ENCODE peak calls at places on chromosomes 5 and 9, in eight cellular contexts. J, M, D, Z, W, N, R and A are unnamed samples.

GRCh38 chr5:110045153-110045552 is 355.4 kb downstream of the MAN2A1 start:
- DNase-seq in J (peak), M (no peak), D (peak), Z (no peak), W (no peak), N (no peak), R (no peak), A (no peak)

GRCh38 chr5:84487963-84488362 is 103.3 kb upstream of the EDIL3 start:
- DNase-seq in J (peak), M (no peak), D (peak), Z (no peak), W (no peak), N (peak), R (no peak), A (no peak)

GRCh38 chr5:157484768-157485167 is 24.8 kb downstream of the NIPAL4 start:
- DNase-seq in J (peak), M (peak), D (peak), Z (no peak), W (peak), N (no peak), R (no peak), A (no peak)

GRCh38 chr5:170120576-170120975 is 14.9 kb downstream of the FOXI1 start:
- DNase-seq in J (peak), M (no peak), D (peak), Z (no peak), W (no peak), N (no peak), R (no peak), A (no peak)

GRCh38 chr5:407801-408268 is 35.1 kb upstream of the EXOC3 start:
- DNase-seq in J (no peak), M (no peak), D (no peak), Z (no peak), W (peak), N (no peak), R (no peak), A (no peak)

GRCh38 chr9:87831159-87831558 is 51.5 kb upstream of the SPATA31E1 start:
- DNase-seq in J (no peak), M (no peak), D (no peak), Z (no peak), W (no peak), N (no peak), R (no peak), A (no peak)

GRCh38 chr5:60843693-60844428 is at the start of gene ELOVL7:
- DNase-seq in J (no peak), M (peak), D (no peak), Z (peak), W (no peak), N (no peak), R (peak), A (peak)

GRCh38 chr9:36074870-36075532 is 38.3 kb downstream of the RECK start:
- DNase-seq in J (peak), M (peak), D (peak), Z (no peak), W (peak), N (peak), R (no peak), A (no peak)

GRCh38 chr5:116492776-116493175 is 81.8 kb downstream of the SEMA6A start:
- DNase-seq in J (no peak), M (no peak), D (no peak), Z (no peak), W (no peak), N (peak), R (no peak), A (no peak)

GRCh38 chr5:132971483-132972435 is 8.3 kb upstream of the AFF4 start:
- DNase-seq in J (peak), M (no peak), D (peak), Z (no peak), W (no peak), N (no peak), R (no peak), A (no peak)

GRCh38 chr9:91419222-91420191 is 4.1 kb downstream of the NFIL3 start:
- DNase-seq in J (peak), M (no peak), D (peak), Z (no peak), W (peak), N (peak), R (no peak), A (no peak)

GRCh38 chr9:110623462-110624025 is 44.0 kb upstream of the SVEP1 start:
- DNase-seq in J (peak), M (no peak), D (peak), Z (peak), W (no peak), N (no peak), R (peak), A (peak)

GRCh38 chr5:78627175-78627574 is 21.4 kb downstream of the LHFPL2 start:
- DNase-seq in J (peak), M (no peak), D (peak), Z (no peak), W (no peak), N (no peak), R (no peak), A (no peak)

GRCh38 chr9:35203531-35203930 is 41.7 kb downstream of the UNC13B start:
- DNase-seq in J (no peak), M (no peak), D (no peak), Z (no peak), W (no peak), N (no peak), R (no peak), A (no peak)

GRCh38 chr5:27034531-27034930 is 3.9 kb downstream of the CDH9 start:
- DNase-seq in J (no peak), M (no peak), D (no peak), Z (no peak), W (no peak), N (no peak), R (no peak), A (no peak)

GRCh38 chr9:113564804-113565237 is 101.3 kb downstream of the RGS3 start:
- DNase-seq in J (peak), M (peak), D (peak), Z (peak), W (peak), N (peak), R (no peak), A (no peak)

GRCh38 chr5:57338068-57338848 is 144.4 kb downstream of the ACTBL2 start:
- DNase-seq in J (peak), M (no peak), D (peak), Z (peak), W (no peak), N (no peak), R (peak), A (peak)

GRCh38 chr5:10319202-10319851 is 11.6 kb upstream of the CMBL start:
- DNase-seq in J (peak), M (no peak), D (peak), Z (no peak), W (peak), N (peak), R (no peak), A (no peak)

GRCh38 chr9:13282998-13283397 is 3.5 kb upstream of the MPDZ start:
- DNase-seq in J (peak), M (no peak), D (peak), Z (peak), W (no peak), N (no peak), R (no peak), A (no peak)

GRCh38 chr5:142829821-142830220 is 59.6 kb downstream of the ARHGAP26 start:
- DNase-seq in J (peak), M (no peak), D (peak), Z (no peak), W (no peak), N (no peak), R (no peak), A (no peak)

GRCh38 chr9:126773004-126773607 is 31.7 kb upstream of the ZBTB43 start:
- DNase-seq in J (peak), M (no peak), D (peak), Z (peak), W (no peak), N (no peak), R (no peak), A (no peak)

GRCh38 chr9:89367281-89367680 is 49.0 kb downstream of the SECISBP2 start:
- DNase-seq in J (no peak), M (no peak), D (no peak), Z (no peak), W (peak), N (no peak), R (no peak), A (no peak)

GRCh38 chr9:22129134-22129533 is 120.0 kb upstream of the CDKN2B start:
- DNase-seq in J (peak), M (no peak), D (peak), Z (no peak), W (no peak), N (no peak), R (no peak), A (no peak)

GRCh38 chr5:120358949-120359348 is 105.2 kb upstream of the PRR16 start:
- DNase-seq in J (peak), M (no peak), D (peak), Z (no peak), W (no peak), N (no peak), R (no peak), A (no peak)

GRCh38 chr9:107480386-107480789 is 9.2 kb downstream of the KLF4 start:
- DNase-seq in J (peak), M (peak), D (peak), Z (no peak), W (peak), N (peak), R (no peak), A (no peak)

GRCh38 chr9:69466151-69466550 is 141.1 kb downstream of the ENTREP1 start:
- DNase-seq in J (peak), M (no peak), D (peak), Z (no peak), W (no peak), N (no peak), R (no peak), A (no peak)

GRCh38 chr5:78264600-78264999 is 29.9 kb downstream of the AP3B1 start:
- DNase-seq in J (no peak), M (no peak), D (no peak), Z (no peak), W (no peak), N (no peak), R (no peak), A (no peak)

GRCh38 chr5:133806847-133807246 is 161.6 kb downstream of the C5orf15 start:
- DNase-seq in J (no peak), M (no peak), D (no peak), Z (no peak), W (no peak), N (no peak), R (no peak), A (no peak)

GRCh38 chr9:108039012-108039411 is 549.4 kb upstream of the KLF4 start:
- DNase-seq in J (no peak), M (no peak), D (no peak), Z (no peak), W (no peak), N (no peak), R (no peak), A (no peak)

GRCh38 chr9:133977421-133978201 is 14.5 kb downstream of the VAV2 start:
- DNase-seq in J (no peak), M (no peak), D (no peak), Z (no peak), W (peak), N (no peak), R (no peak), A (no peak)

GRCh38 chr9:133980864-133981588 is 11.1 kb downstream of the VAV2 start:
- DNase-seq in J (no peak), M (no peak), D (no peak), Z (no peak), W (peak), N (no peak), R (no peak), A (no peak)

GRCh38 chr9:133978226-133979123 is 13.6 kb downstream of the VAV2 start:
- DNase-seq in J (no peak), M (no peak), D (no peak), Z (no peak), W (no peak), N (no peak), R (no peak), A (no peak)

GRCh38 chr9:133979921-133980863 is 11.9 kb downstream of the VAV2 start:
- DNase-seq in J (no peak), M (no peak), D (no peak), Z (no peak), W (no peak), N (no peak), R (peak), A (no peak)

GRCh38 chr9:133979124-133979920 is 12.8 kb downstream of the VAV2 start:
- DNase-seq in J (peak), M (peak), D (peak), Z (peak), W (no peak), N (peak), R (peak), A (peak)
- TF ChIP-seq CTCF in J (no peak), M (no peak), D (no peak), Z (no peak), W (no peak), N (no peak), R (no peak), A (no peak)

GRCh38 chr9:25681270-25681669 is 3.0 kb upstream of the TUSC1 start:
- DNase-seq in J (peak), M (no peak), D (peak), Z (no peak), W (no peak), N (no peak), R (no peak), A (no peak)

GRCh38 chr9:25677301-25678146 is 720 bp downstream of the TUSC1 start:
- DNase-seq in J (peak), M (peak), D (peak), Z (peak), W (peak), N (peak), R (peak), A (peak)

GRCh38 chr9:25678846-25679360 is 659 bp upstream of the TUSC1 start:
- DNase-seq in J (no peak), M (no peak), D (no peak), Z (no peak), W (no peak), N (no peak), R (no peak), A (no peak)

DNA sequence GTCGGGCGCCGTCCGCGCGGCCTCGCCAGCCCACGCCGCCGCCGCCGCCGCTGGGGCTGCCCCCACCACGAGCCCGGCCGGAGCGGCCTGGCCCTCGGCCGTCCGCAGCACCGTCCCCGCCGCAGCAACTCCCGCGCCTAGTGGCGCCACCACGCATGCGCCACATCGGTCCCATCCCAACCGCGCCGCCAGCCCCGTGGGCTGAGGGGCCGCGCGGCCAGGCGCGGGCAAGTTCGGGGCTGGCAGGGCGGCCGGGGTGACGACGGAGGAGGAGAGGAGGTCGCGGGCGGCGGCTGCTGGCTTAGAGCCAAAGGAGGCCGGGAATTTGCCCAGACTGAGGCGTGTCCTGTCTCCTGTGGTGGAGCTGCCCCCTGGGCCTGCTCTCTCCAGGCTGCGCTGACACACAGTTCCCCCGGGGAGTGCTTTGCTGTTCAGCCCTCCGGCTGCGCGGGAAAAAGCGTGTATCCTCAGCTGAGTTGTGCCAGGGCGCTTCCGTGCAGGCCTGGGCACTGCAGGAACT is at the start of gene TUSC1:
- DNase-seq in J (peak), M (peak), D (peak), Z (peak), W (peak), N (peak), R (peak), A (peak)
- TF ChIP-seq CTCF in J (no peak), M (peak), D (no peak), Z (no peak), W (peak), N (no peak), R (no peak), A (no peak)

DNA sequence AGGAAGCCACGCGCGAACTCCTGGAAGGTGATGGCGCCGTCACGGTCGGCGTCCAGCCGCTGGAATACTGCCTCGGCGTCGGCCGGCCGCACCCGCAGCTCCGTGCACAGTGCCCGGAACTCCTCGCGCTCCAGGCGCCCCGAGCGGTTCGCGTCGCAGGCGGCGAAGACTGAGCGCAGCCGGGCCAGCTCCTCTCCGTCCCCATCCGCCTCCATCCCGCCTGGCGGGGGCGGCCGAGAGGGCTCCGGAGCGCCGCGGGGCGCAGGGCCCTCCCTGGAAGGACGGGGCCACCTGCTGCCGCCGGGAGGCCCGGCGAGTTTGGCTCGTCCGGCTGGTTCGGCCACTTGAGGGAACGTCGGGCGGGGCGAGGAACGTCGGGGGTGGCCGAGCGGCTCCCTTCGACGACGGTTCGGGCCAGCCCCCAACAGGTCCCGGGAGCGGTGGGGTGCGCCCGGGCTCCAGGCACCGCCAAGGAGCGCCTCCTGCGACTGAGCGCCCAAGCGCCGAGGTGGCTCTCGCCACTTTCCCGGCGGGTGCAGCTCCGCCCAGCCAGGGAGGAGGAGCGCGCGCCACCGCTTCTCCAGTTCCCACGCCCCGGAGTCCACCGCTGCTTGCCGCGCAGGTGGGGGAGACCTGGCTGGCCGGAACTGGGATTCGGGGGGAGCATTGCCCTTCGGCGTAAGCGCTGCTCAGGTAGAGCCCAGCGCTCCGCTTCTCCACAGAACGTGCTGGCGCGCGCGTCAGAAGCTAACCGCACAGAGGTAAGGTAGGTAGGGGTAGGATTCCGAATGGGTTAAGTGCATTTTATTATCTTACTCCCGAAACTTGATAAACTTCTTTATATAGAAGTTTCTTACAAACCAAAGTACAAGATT is at the start of gene RASEF:
- DNase-seq in J (no peak), M (peak), D (no peak), Z (peak), W (no peak), N (no peak), R (no peak), A (no peak)
- TF ChIP-seq CTCF in J (no peak), M (no peak), D (no peak), Z (peak), W (no peak), N (no peak), R (no peak), A (no peak)

GRCh38 chr9:74369844-74370243 is 127.3 kb upstream of the RORB start:
- DNase-seq in J (no peak), M (no peak), D (no peak), Z (no peak), W (no peak), N (no peak), R (no peak), A (no peak)

GRCh38 chr9:74373348-74373747 is 123.8 kb upstream of the RORB start:
- DNase-seq in J (no peak), M (no peak), D (no peak), Z (no peak), W (no peak), N (no peak), R (no peak), A (no peak)
- TF ChIP-seq CTCF in J (no peak), M (no peak), D (no peak), Z (no peak), W (no peak), N (no peak), R (no peak), A (no peak)

DNA sequence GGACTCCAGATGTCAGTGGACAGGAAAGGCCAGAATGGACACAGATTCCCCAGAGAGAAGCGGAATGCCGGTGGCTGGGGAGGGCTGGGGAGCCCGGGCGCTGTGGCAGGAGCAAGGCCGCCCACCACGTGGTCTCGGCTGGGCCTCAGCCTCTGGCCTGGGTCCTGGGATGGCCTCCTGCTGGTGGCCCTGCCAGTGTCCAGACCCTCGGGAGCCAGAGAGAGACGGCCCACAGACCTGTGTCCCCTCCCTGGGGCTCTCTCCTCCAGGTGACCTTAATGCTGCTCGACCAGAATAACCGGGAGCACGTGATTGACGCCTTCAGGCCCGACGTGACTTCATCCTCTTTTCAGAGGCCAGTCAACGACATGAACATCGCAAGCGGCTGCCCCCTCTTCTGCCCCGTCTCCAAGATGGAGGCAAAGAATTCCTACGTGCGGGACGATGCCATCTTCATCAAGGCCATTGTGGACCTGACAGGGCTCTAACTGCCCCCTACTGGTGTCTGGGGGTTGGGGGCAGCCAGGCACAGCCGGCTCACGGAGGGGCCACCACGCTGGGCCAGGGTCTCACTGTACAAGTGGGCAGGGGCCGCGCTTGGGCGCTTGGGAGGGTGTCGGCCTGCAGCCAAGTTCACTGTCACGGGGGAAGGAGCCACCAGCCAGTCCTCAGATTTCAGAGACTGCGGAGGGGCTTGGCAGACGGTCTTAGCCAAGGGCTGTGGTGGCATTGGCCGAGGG is 19.0 kb downstream of the FBXW5 start:
- DNase-seq in J (no peak), M (peak), D (no peak), Z (no peak), W (peak), N (peak), R (no peak), A (no peak)
- TF ChIP-seq CTCF in J (no peak), M (no peak), D (no peak), Z (peak), W (no peak), N (peak), R (no peak), A (no peak)

GRCh38 chr5:159442210-159442850 is 112.0 kb upstream of the IL12B start:
- DNase-seq in J (no peak), M (peak), D (no peak), Z (peak), W (no peak), N (peak), R (no peak), A (no peak)
- TF ChIP-seq CTCF in J (no peak), M (no peak), D (no peak), Z (peak), W (no peak), N (no peak), R (no peak), A (no peak)

GRCh38 chr5:23614422-23614821 is 107.0 kb downstream of the PRDM9 start:
- DNase-seq in J (peak), M (no peak), D (no peak), Z (no peak), W (no peak), N (no peak), R (no peak), A (no peak)
- TF ChIP-seq CTCF in J (no peak), M (no peak), D (no peak), Z (no peak), W (no peak), N (no peak), R (no peak), A (no peak)